ENCODE peak calls at places on chromosomes 13 and 19, in ten cellular contexts. P is astrocyte of the spinal cord; X is HT1080; E is GM13976; G is activated naive CD8-positive, alpha-beta T cell treated with anti-CD3 and anti-CD28 coated beads, Interleukin-2, amount 50 U/mL, for 24 hours; L is fibroblast of pulmonary artery; C is breast epithelium; H is posterior vena cava; Z is NCI-H2029; U is heart right ventricle. Q is an unnamed sample.

GRCh38 chr13:65499251-65499650 is 1730.9 kb downstream of the PCDH9 start:
- DNase-seq in P (no peak), X (no peak), E (no peak), G (no peak), L (no peak), C (no peak), H (no peak), Z (no peak), U (no peak), Q (no peak)

GRCh38 chr19:16061943-16062342 is 14.4 kb upstream of the TPM4 start:
- DNase-seq in P (no peak), X (no peak), E (no peak), G (peak; percentile 50), L (no peak), C (no peak), H (no peak), Z (no peak), U (no peak), Q (no peak)

GRCh38 chr13:95540848-95541247 is 11.7 kb upstream of the CLDN10 start:
- DNase-seq in P (no peak), X (no peak), E (no peak), G (no peak), L (no peak), C (no peak), H (no peak), Z (no peak), U (peak; percentile 48), Q (peak; percentile 69)

GRCh38 chr19:14433454-14434156 is 499 bp downstream of the PKN1 start:
- DNase-seq in P (no peak), X (no peak), E (peak; percentile 45), G (peak; percentile 47), L (no peak), C (no peak), H (no peak), Z (peak; percentile 85), U (peak; percentile 33), Q (peak; percentile 41)

GRCh38 chr19:47766670-47767069 is 11.8 kb upstream of the SELENOW start:
- DNase-seq in P (no peak), X (no peak), E (no peak), G (no peak), L (no peak), C (no peak), H (no peak), Z (no peak), U (no peak), Q (no peak)

GRCh38 chr19:54431255-54431838 is 16.1 kb downstream of the TTYH1 start:
- DNase-seq in P (peak; percentile 34), X (no peak), E (no peak), G (no peak), L (peak; percentile 41), C (peak; percentile 89), H (no peak), Z (peak; percentile 84), U (no peak), Q (peak; percentile 72)

GRCh38 chr19:57363734-57364181 is 407 bp downstream of the TRAPPC2B start:
- DNase-seq in P (no peak), X (no peak), E (peak; percentile 35), G (no peak), L (peak; percentile 21), C (no peak), H (peak; percentile 79), Z (no peak), U (no peak), Q (peak; percentile 64)

GRCh38 chr13:32385369-32385768 is 42.6 kb downstream of the N4BP2L1 start:
- DNase-seq in P (no peak), X (no peak), E (no peak), G (no peak), L (no peak), C (no peak), H (no peak), Z (no peak), U (no peak), Q (no peak)

GRCh38 chr13:35014606-35015005 is 72.5 kb downstream of the NBEA start:
- DNase-seq in P (no peak), X (no peak), E (no peak), G (no peak), L (no peak), C (no peak), H (no peak), Z (no peak), U (no peak), Q (no peak)

GRCh38 chr13:23470706-23471610 is 37.5 kb upstream of the SACS start:
- DNase-seq in P (no peak), X (no peak), E (no peak), G (no peak), L (no peak), C (no peak), H (no peak), Z (no peak), U (no peak), Q (no peak)

GRCh38 chr19:18020212-18021067 is 12.5 kb downstream of the ARRDC2 start:
- DNase-seq in P (peak; percentile 42), X (no peak), E (peak; percentile 29), G (no peak), L (peak; percentile 52), C (peak; percentile 82), H (peak; percentile 94), Z (no peak), U (peak; percentile 87), Q (peak; percentile 99)

GRCh38 chr13:111967572-111968201 is 99.3 kb upstream of the SOX1 start:
- DNase-seq in P (no peak), X (no peak), E (no peak), G (no peak), L (no peak), C (no peak), H (no peak), Z (no peak), U (no peak), Q (no peak)

GRCh38 chr13:99415851-99416331 is 85.4 kb upstream of the TM9SF2 start:
- DNase-seq in P (no peak), X (no peak), E (no peak), G (peak; percentile 63), L (no peak), C (peak; percentile 41), H (peak; percentile 84), Z (no peak), U (no peak), Q (no peak)

GRCh38 chr13:98567140-98567539 is 9.8 kb downstream of the STK24 start:
- DNase-seq in P (no peak), X (no peak), E (no peak), G (no peak), L (no peak), C (no peak), H (no peak), Z (no peak), U (no peak), Q (no peak)

GRCh38 chr19:49896863-49897621 is at the start of gene IL4I1:
- DNase-seq in P (peak; percentile 19), X (peak; percentile 54), E (peak; percentile 82), G (peak; percentile 74), L (peak; percentile 38), C (no peak), H (no peak), Z (no peak), U (no peak), Q (peak; percentile 67)

GRCh38 chr13:30006246-30006645 is 155.8 kb upstream of the UBL3 start:
- DNase-seq in P (no peak), X (no peak), E (no peak), G (no peak), L (no peak), C (no peak), H (no peak), Z (no peak), U (no peak), Q (no peak)

GRCh38 chr19:7500811-7501450 is 12.1 kb upstream of the PEX11G start:
- DNase-seq in P (no peak), X (no peak), E (peak; percentile 75), G (peak; percentile 64), L (no peak), C (peak; percentile 80), H (no peak), Z (peak; percentile 86), U (no peak), Q (peak; percentile 57)

GRCh38 chr19:4971424-4971793 is 2.5 kb downstream of the KDM4B start:
- DNase-seq in P (peak; percentile 17), X (no peak), E (peak; percentile 59), G (peak; percentile 30), L (no peak), C (no peak), H (no peak), Z (peak; percentile 34), U (no peak), Q (no peak)

GRCh38 chr19:10430505-10431253 is 10.3 kb downstream of the PDE4A start:
- DNase-seq in P (no peak), X (no peak), E (peak; percentile 85), G (no peak), L (peak; percentile 45), C (no peak), H (peak; percentile 90), Z (no peak), U (peak; percentile 40), Q (peak; percentile 78)

GRCh38 chr13:27997904-27998522 is 9.5 kb upstream of the URAD start:
- DNase-seq in P (peak; percentile 29), X (peak; percentile 51), E (no peak), G (no peak), L (peak; percentile 43), C (no peak), H (no peak), Z (no peak), U (peak; percentile 67), Q (peak; percentile 31)

GRCh38 chr19:42175952-42176648 is 41.4 kb downstream of the DEDD2 start:
- DNase-seq in P (peak; percentile 23), X (no peak), E (peak; percentile 45), G (no peak), L (peak; percentile 23), C (no peak), H (no peak), Z (peak; percentile 20), U (no peak), Q (peak; percentile 60)

GRCh38 chr19:17081672-17082630 is 6.4 kb downstream of the MYO9B start:
- DNase-seq in P (no peak), X (no peak), E (no peak), G (no peak), L (no peak), C (no peak), H (no peak), Z (no peak), U (peak; percentile 76), Q (peak; percentile 79)

GRCh38 chr13:83829800-83830199 is 52.5 kb downstream of the SLITRK1 start:
- DNase-seq in P (no peak), X (no peak), E (no peak), G (no peak), L (peak; percentile 5), C (no peak), H (no peak), Z (no peak), U (no peak), Q (no peak)

GRCh38 chr13:100944791-100945345 is 270.3 kb upstream of the TMTC4 start:
- DNase-seq in P (no peak), X (no peak), E (no peak), G (no peak), L (no peak), C (no peak), H (no peak), Z (no peak), U (no peak), Q (no peak)

GRCh38 chr13:33175991-33176390 is 109.6 kb downstream of the STARD13 start:
- DNase-seq in P (no peak), X (no peak), E (no peak), G (no peak), L (no peak), C (no peak), H (no peak), Z (no peak), U (no peak), Q (no peak)

GRCh38 chr13:35157143-35157755 is 215.2 kb downstream of the NBEA start:
- DNase-seq in P (peak; percentile 67), X (peak; percentile 56), E (peak; percentile 34), G (peak; percentile 11), L (peak; percentile 81), C (no peak), H (no peak), Z (peak; percentile 6), U (peak; percentile 42), Q (no peak)

GRCh38 chr19:6066661-6067646 is 43.3 kb downstream of the RFX2 start:
- DNase-seq in P (peak; percentile 95), X (peak; percentile 69), E (no peak), G (no peak), L (peak; percentile 98), C (peak; percentile 96), H (peak; percentile 98), Z (peak; percentile 99), U (peak; percentile 97), Q (peak; percentile 96)

GRCh38 chr13:77480071-77480470 is 55.4 kb upstream of the SCEL start:
- DNase-seq in P (no peak), X (no peak), E (no peak), G (no peak), L (peak; percentile 3), C (no peak), H (no peak), Z (no peak), U (no peak), Q (no peak)

Q was measured in right cardiac atrium.